ENCODE peak calls at places on chromosomes 7 and 10, in six cellular contexts. F is IMR-90, Y is esophagus squamous epithelium, E is brain microvascular endothelial cell, L is GM23248, W is Panc1. D is an unnamed sample.

GRCh38 chr10:43871004-43871439 is 222.3 kb upstream of the ZNF32 start:
- DNase-seq in Y (no peak), E (no peak), F (no peak), W (no peak), L (no peak), D (no peak)

GRCh38 chr7:18345641-18346234 is 149.8 kb upstream of the HDAC9 start:
- DNase-seq in L (peak), Y (no peak), W (peak), F (peak), E (peak), D (peak)

GRCh38 chr7:111679944-111680343 is 117.7 kb upstream of the IMMP2L start:
- DNase-seq in E (no peak), Y (no peak), L (no peak), W (no peak), F (no peak), D (no peak)

GRCh38 chr7:120794100-120794729 is 63.7 kb downstream of the TSPAN12 start:
- DNase-seq in F (no peak), W (no peak), E (no peak), L (peak), Y (no peak), D (no peak)

GRCh38 chr7:95585426-95585789 is 10.9 kb downstream of the PDK4 start:
- DNase-seq in F (no peak), Y (no peak), L (no peak), E (no peak), W (no peak), D (no peak)

GRCh38 chr7:24920702-24921679 is 59.0 kb downstream of the OSBPL3 start:
- DNase-seq in E (no peak), F (no peak), Y (no peak), L (no peak), W (no peak), D (no peak)

GRCh38 chr7:36726311-36726710 is 2.0 kb upstream of the AOAH start:
- DNase-seq in W (no peak), F (no peak), E (no peak), Y (no peak), L (no peak), D (no peak)

GRCh38 chr7:107594961-107595737 is 15.1 kb downstream of the BCAP29 start:
- DNase-seq in F (peak), E (peak), L (peak), W (peak), Y (no peak), D (no peak)

GRCh38 chr10:23869996-23870395 is 338.9 kb upstream of the KIAA1217 start:
- DNase-seq in L (no peak), E (no peak), Y (no peak), F (no peak), W (no peak), D (no peak)

GRCh38 chr10:79406683-79407396 is 38.6 kb downstream of the ZCCHC24 start:
- DNase-seq in W (no peak), F (no peak), Y (no peak), E (no peak), L (no peak), D (no peak)

GRCh38 chr10:35335133-35335532 is 1.2 kb upstream of the CCNY start:
- DNase-seq in Y (no peak), F (peak), E (no peak), W (no peak), L (peak), D (no peak)
- H3K27ac ChIP-seq in Y (peak), F (peak), E (no peak), W (peak), L (peak), D (no peak)

GRCh38 chr7:92824901-92825480 is 11.4 kb downstream of the CDK6 start:
- DNase-seq in L (no peak), Y (no peak), W (no peak), F (no peak), E (no peak), D (no peak)

GRCh38 chr7:92824450-92824849 is 11.9 kb downstream of the CDK6 start:
- DNase-seq in E (no peak), W (no peak), L (no peak), F (no peak), Y (no peak), D (no peak)

GRCh38 chr7:92826258-92827004 is 9.9 kb downstream of the CDK6 start:
- DNase-seq in Y (no peak), E (no peak), L (no peak), W (no peak), F (no peak), D (no peak)

GRCh38 chr7:92830047-92830446 is 6.3 kb downstream of the CDK6 start:
- DNase-seq in E (no peak), F (no peak), L (no peak), W (no peak), Y (no peak), D (no peak)

DNA sequence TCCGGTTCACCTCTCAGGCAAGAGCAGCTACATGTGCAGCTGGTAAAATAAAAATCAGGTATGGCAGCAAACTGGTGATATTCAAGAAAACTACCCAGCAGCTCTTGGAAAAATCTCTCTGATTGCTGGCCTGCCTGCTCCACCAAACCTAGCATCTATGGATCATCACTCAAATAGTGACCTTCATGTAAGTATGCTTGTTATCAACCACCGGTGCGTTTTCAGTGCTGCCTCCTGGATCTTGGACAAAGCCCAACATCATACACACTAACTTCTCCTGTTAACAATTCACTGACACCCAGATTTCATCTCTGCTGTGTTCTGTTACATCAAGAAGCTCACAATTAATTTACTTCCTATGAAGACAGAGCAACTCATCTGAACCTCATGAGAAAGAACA is 8.9 kb downstream of the CDK6 start:
- DNase-seq in Y (no peak), E (no peak), W (no peak), L (no peak), F (no peak), D (no peak)
- H3K27ac ChIP-seq in Y (no peak), E (no peak), W (peak), L (no peak), F (no peak), D (no peak)

GRCh38 chr10:4354382-4354812 is 471.6 kb upstream of the AKR1E2 start:
- DNase-seq in W (peak), L (peak), Y (no peak), F (peak), E (peak), D (no peak)
- H3K27ac ChIP-seq in W (peak), L (peak), Y (peak), F (no peak), E (peak), D (no peak)

GRCh38 chr10:61757525-61758397 is 95.0 kb downstream of the CABCOCO1 start:
- DNase-seq in E (peak), Y (no peak), L (peak), W (no peak), F (peak), D (no peak)
- H3K27ac ChIP-seq in E (peak), Y (no peak), L (no peak), W (peak), F (peak), D (no peak)

GRCh38 chr10:69375307-69376151 is 41.2 kb downstream of the TACR2 start:
- DNase-seq in L (peak), E (no peak), Y (no peak), F (no peak), W (no peak), D (no peak)
- H3K27ac ChIP-seq in L (no peak), E (no peak), Y (peak), F (no peak), W (no peak), D (no peak)

DNA sequence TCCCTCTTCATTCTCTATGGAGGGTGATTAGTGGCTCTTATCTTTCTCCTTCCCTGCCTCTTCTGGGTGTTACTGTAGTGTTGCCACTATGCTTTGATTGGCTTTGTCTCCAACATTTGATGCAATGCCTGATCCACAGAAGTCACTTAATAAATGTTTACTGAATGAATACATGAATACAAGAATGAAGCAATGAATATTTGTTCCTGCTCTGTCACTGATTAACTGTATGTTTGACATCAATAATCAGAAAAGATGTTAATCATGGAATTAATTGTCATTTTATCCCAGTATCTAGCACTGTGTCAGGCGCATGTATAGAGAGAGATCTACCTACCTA is 4.3 kb downstream of the ANK3 start:
- DNase-seq in E (no peak), W (no peak), L (peak), F (no peak), Y (no peak), D (no peak)
- H3K27ac ChIP-seq in E (peak), W (no peak), L (peak), F (peak), Y (no peak), D (peak)

GRCh38 chr10:72241853-72242252 is 25.8 kb upstream of the ASCC1 start:
- DNase-seq in Y (no peak), L (no peak), E (no peak), W (no peak), F (no peak), D (no peak)
- H3K27ac ChIP-seq in Y (peak), L (no peak), E (no peak), W (no peak), F (no peak), D (no peak)

DNA sequence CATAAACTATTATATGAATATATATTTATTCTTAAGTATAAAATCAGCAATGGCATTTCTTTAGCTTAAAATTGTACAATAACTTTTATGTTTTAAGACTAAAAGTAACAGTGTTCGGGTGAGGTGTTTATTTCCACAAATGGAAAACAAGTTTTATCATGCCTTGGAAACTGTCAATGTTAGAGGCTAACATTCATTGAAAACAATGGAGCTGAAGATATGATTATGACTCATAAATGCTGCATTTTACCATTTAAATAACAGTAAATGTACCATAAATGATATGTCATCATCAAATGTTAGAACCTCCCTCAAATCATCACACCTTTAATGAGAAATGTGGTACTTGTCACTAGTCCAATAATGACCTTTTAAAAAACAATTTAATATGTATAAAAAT is 897.3 kb downstream of the PCDH15 start:
- DNase-seq in E (no peak), F (no peak), L (no peak), Y (no peak), W (no peak), D (no peak)
- H3K27ac ChIP-seq in E (no peak), F (no peak), L (no peak), Y (no peak), W (no peak), D (no peak)

GRCh38 chr10:114064151-114065045 is 20.7 kb downstream of the ADRB1 start:
- DNase-seq in E (no peak), Y (no peak), L (no peak), F (no peak), W (no peak), D (no peak)
- H3K27ac ChIP-seq in E (no peak), Y (peak), L (no peak), F (no peak), W (no peak), D (no peak)

D was measured in substantia nigra.